ENCODE peak calls at places on chromosomes 6 and 20, in five cellular contexts. One of them, this sample, is unnamed.

GRCh38 chr20:25025091-25025861 is 32.7 kb downstream of the ACSS1 start:
- DNase-seq in pancreas: peak; percentile 34
- DNase-seq in fibroblast of mammary gland: no peak
- DNase-seq in body of pancreas: peak; percentile 14
- DNase-seq in lower leg skin: peak; percentile 68
- DNase-seq in this sample: no peak

GRCh38 chr20:41118632-41119031 is 18.7 kb upstream of the PLCG1 start:
- DNase-seq in fibroblast of mammary gland: no peak
- DNase-seq in body of pancreas: no peak
- DNase-seq in pancreas: no peak
- DNase-seq in lower leg skin: no peak
- DNase-seq in this sample: peak; percentile 47

GRCh38 chr6:165922309-165922794 is 245.3 kb downstream of the TBXT start:
- DNase-seq in body of pancreas: no peak
- DNase-seq in pancreas: no peak
- DNase-seq in fibroblast of mammary gland: no peak
- DNase-seq in lower leg skin: no peak
- DNase-seq in this sample: peak; percentile 70

GRCh38 chr6:47134476-47135189 is 92.5 kb upstream of the ADGRF1 start:
- DNase-seq in pancreas: no peak
- DNase-seq in fibroblast of mammary gland: peak; percentile 97
- DNase-seq in body of pancreas: no peak
- DNase-seq in lower leg skin: no peak
- DNase-seq in this sample: peak; percentile 97

GRCh38 chr20:46084805-46085792 is 4.7 kb downstream of the NCOA5 start:
- DNase-seq in pancreas: no peak
- DNase-seq in fibroblast of mammary gland: peak; percentile 68
- DNase-seq in lower leg skin: no peak
- DNase-seq in body of pancreas: no peak
- DNase-seq in this sample: peak; percentile 44

GRCh38 chr6:101396552-101397173 is 3.2 kb downstream of the GRIK2 start:
- DNase-seq in body of pancreas: peak; percentile 81
- DNase-seq in lower leg skin: no peak
- DNase-seq in fibroblast of mammary gland: peak; percentile 65
- DNase-seq in pancreas: peak; percentile 66
- DNase-seq in this sample: peak; percentile 70

GRCh38 chr6:68427630-68428029 is 207.5 kb upstream of the ADGRB3 start:
- DNase-seq in pancreas: no peak
- DNase-seq in body of pancreas: no peak
- DNase-seq in lower leg skin: no peak
- DNase-seq in fibroblast of mammary gland: peak; percentile 32
- DNase-seq in this sample: peak; percentile 58

GRCh38 chr20:43911066-43911465 is 3.6 kb upstream of the TOX2 start:
- DNase-seq in pancreas: no peak
- DNase-seq in fibroblast of mammary gland: peak; percentile 79
- DNase-seq in lower leg skin: peak; percentile 56
- DNase-seq in body of pancreas: no peak
- DNase-seq in this sample: peak; percentile 80

GRCh38 chr6:41222513-41222912 is 5.6 kb upstream of the TREML4 start:
- DNase-seq in pancreas: no peak
- DNase-seq in lower leg skin: no peak
- DNase-seq in fibroblast of mammary gland: no peak
- DNase-seq in body of pancreas: no peak
- DNase-seq in this sample: no peak

GRCh38 chr6:90495216-90495817 is 91.6 kb downstream of the MAP3K7 start:
- DNase-seq in lower leg skin: no peak
- DNase-seq in pancreas: no peak
- DNase-seq in body of pancreas: no peak
- DNase-seq in fibroblast of mammary gland: no peak
- DNase-seq in this sample: no peak

GRCh38 chr6:155126727-155127439 is 131.8 kb downstream of the TIAM2 start:
- DNase-seq in fibroblast of mammary gland: peak; percentile 77
- DNase-seq in body of pancreas: no peak
- DNase-seq in lower leg skin: no peak
- DNase-seq in pancreas: no peak
- DNase-seq in this sample: peak; percentile 64

GRCh38 chr6:127096167-127096566 is 22.3 kb upstream of the RSPO3 start:
- DNase-seq in pancreas: no peak
- DNase-seq in fibroblast of mammary gland: no peak
- DNase-seq in body of pancreas: no peak
- DNase-seq in lower leg skin: no peak
- DNase-seq in this sample: no peak

GRCh38 chr6:137471497-137471896 is 22.7 kb downstream of the OLIG3 start:
- DNase-seq in body of pancreas: no peak
- DNase-seq in pancreas: no peak
- DNase-seq in fibroblast of mammary gland: no peak
- DNase-seq in lower leg skin: no peak
- DNase-seq in this sample: no peak

GRCh38 chr6:8707956-8708772 is 272.8 kb upstream of the SLC35B3 start:
- DNase-seq in fibroblast of mammary gland: peak; percentile 1
- DNase-seq in pancreas: no peak
- DNase-seq in body of pancreas: peak; percentile 74
- DNase-seq in lower leg skin: no peak
- DNase-seq in this sample: peak; percentile 47

GRCh38 chr6:137933696-137934095 is 66.6 kb downstream of the TNFAIP3 start:
- DNase-seq in lower leg skin: peak; percentile 88
- DNase-seq in pancreas: no peak
- DNase-seq in fibroblast of mammary gland: peak; percentile 93
- DNase-seq in body of pancreas: peak; percentile 66
- DNase-seq in this sample: peak; percentile 91

GRCh38 chr20:17614176-17614811 is 44.4 kb downstream of the DSTN start:
- DNase-seq in lower leg skin: peak; percentile 95
- DNase-seq in body of pancreas: peak; percentile 79
- DNase-seq in pancreas: peak; percentile 80
- DNase-seq in fibroblast of mammary gland: peak; percentile 56
- DNase-seq in this sample: peak; percentile 53

GRCh38 chr20:21391495-21392298 is 5.6 kb downstream of the NKX2-4 start:
- DNase-seq in body of pancreas: no peak
- DNase-seq in lower leg skin: no peak
- DNase-seq in pancreas: no peak
- DNase-seq in fibroblast of mammary gland: no peak
- DNase-seq in this sample: no peak

GRCh38 chr6:136989591-136990578 is 54.9 kb downstream of the IL20RA start:
- DNase-seq in lower leg skin: no peak
- DNase-seq in body of pancreas: peak; percentile 53
- DNase-seq in pancreas: peak; percentile 70
- DNase-seq in fibroblast of mammary gland: no peak
- DNase-seq in this sample: no peak

GRCh38 chr6:125711013-125711675 is 38.3 kb upstream of the HEY2 start:
- DNase-seq in fibroblast of mammary gland: no peak
- DNase-seq in body of pancreas: no peak
- DNase-seq in pancreas: no peak
- DNase-seq in lower leg skin: no peak
- DNase-seq in this sample: no peak

GRCh38 chr6:57198926-57199636 is 23.0 kb downstream of the RAB23 start:
- DNase-seq in pancreas: no peak
- DNase-seq in body of pancreas: no peak
- DNase-seq in fibroblast of mammary gland: no peak
- DNase-seq in lower leg skin: no peak
- DNase-seq in this sample: no peak

GRCh38 chr6:17988422-17988944 is 1.0 kb upstream of the KIF13A start:
- DNase-seq in lower leg skin: no peak
- DNase-seq in body of pancreas: no peak
- DNase-seq in pancreas: no peak
- DNase-seq in fibroblast of mammary gland: no peak
- DNase-seq in this sample: no peak

DNA sequence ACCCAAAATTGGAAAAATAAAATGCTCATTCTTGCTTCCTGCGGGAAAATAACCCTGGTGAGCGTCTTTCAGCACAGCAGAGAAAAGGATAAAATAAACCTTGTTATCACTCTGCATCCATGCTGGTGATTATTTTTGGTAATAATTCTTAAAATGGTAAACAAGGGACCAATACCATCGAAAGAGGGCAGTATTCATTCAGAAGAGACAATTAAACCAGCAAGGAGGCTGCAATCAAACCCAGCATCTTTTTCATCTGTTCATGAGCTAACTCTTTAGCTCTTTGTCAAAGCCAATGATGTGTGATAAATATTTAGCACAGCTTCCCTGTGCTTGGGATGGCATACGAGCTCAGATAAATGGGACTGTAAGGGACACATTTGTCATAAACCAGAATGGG is 34.3 kb downstream of the CDH26 start:
- DNase-seq in pancreas: no peak
- DNase-seq in body of pancreas: no peak
- DNase-seq in fibroblast of mammary gland: peak; percentile 4
- DNase-seq in lower leg skin: no peak
- DNase-seq in this sample: no peak
- TF ChIP-seq CTCF in pancreas: no peak
- TF ChIP-seq CTCF in body of pancreas: no peak
- TF ChIP-seq CTCF in fibroblast of mammary gland: peak; percentile 3
- TF ChIP-seq CTCF in lower leg skin: no peak
- TF ChIP-seq CTCF in this sample: no peak

GRCh38 chr20:49183444-49183843 is 4.7 kb downstream of the STAU1 start:
- DNase-seq in pancreas: no peak
- DNase-seq in body of pancreas: no peak
- DNase-seq in lower leg skin: no peak
- DNase-seq in fibroblast of mammary gland: no peak
- DNase-seq in this sample: no peak
- H3K4me3 ChIP-seq in pancreas: no peak overlapping the region
- H3K4me3 ChIP-seq in body of pancreas: no peak overlapping the region
- H3K4me3 ChIP-seq in lower leg skin: no peak overlapping the region
- H3K4me3 ChIP-seq in fibroblast of mammary gland: no peak overlapping the region
- H3K4me3 ChIP-seq in this sample: no peak overlapping the region

GRCh38 chr20:48965189-48965910 is 43.8 kb downstream of the ARFGEF2 start:
- DNase-seq in pancreas: no peak
- DNase-seq in lower leg skin: no peak
- DNase-seq in body of pancreas: no peak
- DNase-seq in fibroblast of mammary gland: peak; percentile 11
- DNase-seq in this sample: peak; percentile 46

GRCh38 chr20:48972816-48973215 is 51.3 kb downstream of the ARFGEF2 start:
- DNase-seq in lower leg skin: no peak
- DNase-seq in fibroblast of mammary gland: no peak
- DNase-seq in body of pancreas: no peak
- DNase-seq in pancreas: no peak
- DNase-seq in this sample: no peak

GRCh38 chr20:48975955-48976354 is 54.4 kb downstream of the ARFGEF2 start:
- DNase-seq in lower leg skin: no peak
- DNase-seq in body of pancreas: no peak
- DNase-seq in pancreas: no peak
- DNase-seq in fibroblast of mammary gland: no peak
- DNase-seq in this sample: no peak

GRCh38 chr20:48971956-48972355 is 50.4 kb downstream of the ARFGEF2 start:
- DNase-seq in body of pancreas: no peak
- DNase-seq in pancreas: no peak
- DNase-seq in lower leg skin: no peak
- DNase-seq in fibroblast of mammary gland: no peak
- DNase-seq in this sample: no peak

GRCh38 chr20:48970681-48971370 is 49.3 kb downstream of the ARFGEF2 start:
- DNase-seq in fibroblast of mammary gland: peak; percentile 17
- DNase-seq in pancreas: no peak
- DNase-seq in body of pancreas: no peak
- DNase-seq in lower leg skin: no peak
- DNase-seq in this sample: no peak
- TF ChIP-seq CTCF in fibroblast of mammary gland: no peak
- TF ChIP-seq CTCF in pancreas: no peak
- TF ChIP-seq CTCF in body of pancreas: no peak
- TF ChIP-seq CTCF in lower leg skin: no peak
- TF ChIP-seq CTCF in this sample: no peak

GRCh38 chr6:161125591-161125990 is 134.0 kb downstream of the MAP3K4 start:
- DNase-seq in lower leg skin: no peak
- DNase-seq in fibroblast of mammary gland: no peak
- DNase-seq in pancreas: no peak
- DNase-seq in body of pancreas: no peak
- DNase-seq in this sample: no peak

GRCh38 chr6:161130606-161131005 is 139.0 kb downstream of the MAP3K4 start:
- DNase-seq in pancreas: no peak
- DNase-seq in fibroblast of mammary gland: no peak
- DNase-seq in body of pancreas: no peak
- DNase-seq in lower leg skin: no peak
- DNase-seq in this sample: no peak

GRCh38 chr6:161128680-161129196 is 137.2 kb downstream of the MAP3K4 start:
- DNase-seq in body of pancreas: no peak
- DNase-seq in fibroblast of mammary gland: peak; percentile 89
- DNase-seq in lower leg skin: no peak
- DNase-seq in pancreas: no peak
- DNase-seq in this sample: peak; percentile 63

GRCh38 chr6:161127071-161127740 is 135.6 kb downstream of the MAP3K4 start:
- DNase-seq in pancreas: no peak
- DNase-seq in fibroblast of mammary gland: no peak
- DNase-seq in lower leg skin: no peak
- DNase-seq in body of pancreas: no peak
- DNase-seq in this sample: no peak

DNA sequence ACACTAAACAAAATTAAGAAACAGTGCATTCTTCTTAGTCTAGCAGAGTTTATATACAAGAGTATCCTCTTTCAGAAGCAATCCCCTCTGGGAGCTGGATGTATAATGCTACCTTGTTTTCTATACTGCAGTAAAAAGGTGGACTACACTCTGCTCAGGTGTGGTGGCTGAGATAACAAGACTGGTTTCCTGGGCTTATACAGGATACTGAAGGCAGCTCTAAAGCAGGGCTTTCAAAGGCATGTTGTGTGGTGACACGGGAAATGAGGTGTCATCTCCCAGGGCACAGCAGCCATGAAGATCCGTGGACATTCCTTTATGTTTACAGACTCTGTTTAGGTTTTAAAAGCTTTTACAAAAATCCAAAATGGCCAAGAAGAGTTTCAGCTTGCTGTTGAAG is 136.7 kb downstream of the MAP3K4 start:
- DNase-seq in body of pancreas: no peak
- DNase-seq in fibroblast of mammary gland: no peak
- DNase-seq in pancreas: no peak
- DNase-seq in lower leg skin: no peak
- DNase-seq in this sample: no peak
- H3K4me3 ChIP-seq in body of pancreas: no peak overlapping the region
- H3K4me3 ChIP-seq in fibroblast of mammary gland: no peak overlapping the region
- H3K4me3 ChIP-seq in pancreas: no peak overlapping the region
- H3K4me3 ChIP-seq in lower leg skin: no peak overlapping the region
- H3K4me3 ChIP-seq in this sample: no peak overlapping the region

GRCh38 chr6:27809939-27810767 is 102.0 kb downstream of the OR2B2 start:
- DNase-seq in pancreas: peak; percentile 69
- DNase-seq in lower leg skin: peak; percentile 95
- DNase-seq in body of pancreas: peak; percentile 57
- DNase-seq in fibroblast of mammary gland: peak; percentile 97
- DNase-seq in this sample: peak; percentile 99
- TF ChIP-seq CTCF in pancreas: no peak
- TF ChIP-seq CTCF in lower leg skin: no peak
- TF ChIP-seq CTCF in body of pancreas: no peak
- TF ChIP-seq CTCF in fibroblast of mammary gland: no peak
- TF ChIP-seq CTCF in this sample: peak; percentile 40